ENCODE peak calls at places on chromosome 12, in four cellular contexts. S, R, U and O are unnamed samples.

GRCh38 chr12:22635812-22636211 is 10.8 kb downstream of the ETNK1 start:
- DNase-seq in R (no peak), U (no peak), S (no peak), O (no peak)

GRCh38 chr12:103586791-103587370 is at the start of gene STAB2:
- DNase-seq in U (no peak), S (no peak), R (no peak), O (no peak)

GRCh38 chr12:107760207-107760816 is 625 bp downstream of the PRDM4 start:
- DNase-seq in U (peak), R (peak), S (no peak), O (peak)

GRCh38 chr12:124550123-124551089 is 17.0 kb downstream of the NCOR2 start:
- DNase-seq in R (no peak), S (no peak), U (no peak), O (no peak)

GRCh38 chr12:94535614-94535932 is 75.9 kb upstream of the CEP83 start:
- DNase-seq in U (no peak), R (no peak), S (no peak), O (no peak)

GRCh38 chr12:73225941-73226340 is 953.8 kb downstream of the TRHDE start:
- DNase-seq in R (no peak), S (no peak), U (no peak), O (no peak)

GRCh38 chr12:106248849-106249371 is 1.1 kb upstream of the CKAP4 start:
- DNase-seq in S (no peak), U (no peak), R (no peak), O (no peak)

GRCh38 chr12:24496755-24497154 is 452.1 kb downstream of the BCAT1 start:
- DNase-seq in U (no peak), S (no peak), R (no peak), O (no peak)

GRCh38 chr12:122336015-122336946 is 70.0 kb upstream of the VPS33A start:
- DNase-seq in U (peak), R (peak), S (no peak), O (peak)

GRCh38 chr12:52372216-52373154 is 5.2 kb upstream of the KRT85 start:
- DNase-seq in S (no peak), U (peak), R (peak), O (peak)

GRCh38 chr12:130872179-130873096 is 572 bp downstream of the RAN start:
- DNase-seq in U (peak), R (peak), S (peak), O (peak)

GRCh38 chr12:111546171-111546570 is 52.9 kb downstream of the ATXN2 start:
- DNase-seq in S (no peak), R (no peak), U (no peak), O (no peak)

GRCh38 chr12:131276501-131277185 is 322.9 kb downstream of the ADGRD1 start:
- DNase-seq in U (no peak), S (no peak), R (no peak), O (no peak)

GRCh38 chr12:70535896-70536374 is 101.3 kb downstream of the PTPRB start:
- DNase-seq in R (no peak), S (no peak), U (no peak), O (no peak)

GRCh38 chr12:28190321-28191017 is at the start of gene CCDC91:
- DNase-seq in U (peak), R (peak), S (peak), O (peak)

GRCh38 chr12:106769078-106769477 is 5.4 kb upstream of the RIC8B start:
- DNase-seq in U (no peak), S (no peak), R (no peak), O (no peak)

GRCh38 chr12:112992541-112993398 is 14.5 kb downstream of the OAS2 start:
- DNase-seq in U (peak), R (peak), S (no peak), O (no peak)

GRCh38 chr12:6122211-6122610 is 2.3 kb downstream of the VWF start:
- DNase-seq in S (no peak), R (no peak), U (no peak), O (no peak)

GRCh38 chr12:46134205-46134811 is 134.5 kb downstream of the SLC38A1 start:
- DNase-seq in S (no peak), R (no peak), U (no peak), O (no peak)

GRCh38 chr12:11621797-11622423 is 27.6 kb upstream of the ETV6 start:
- DNase-seq in S (no peak), R (no peak), U (no peak), O (no peak)

GRCh38 chr12:124756730-124757129 is 106.9 kb downstream of the SCARB1 start:
- DNase-seq in S (no peak), R (no peak), U (no peak), O (no peak)

GRCh38 chr12:81610955-81611889 is 147.9 kb downstream of the PPFIA2 start:
- DNase-seq in S (no peak), U (peak), R (peak), O (no peak)

GRCh38 chr12:75208851-75209781 is 523 bp downstream of the KCNC2 start:
- DNase-seq in S (no peak), R (peak), U (no peak), O (no peak)

GRCh38 chr12:79689477-79690155 is 1.1 kb downstream of the PAWR start:
- DNase-seq in U (peak), R (peak), S (no peak), O (no peak)

GRCh38 chr12:41980390-41980789 is 164.3 kb downstream of the GXYLT1 start:
- DNase-seq in U (no peak), S (no peak), R (no peak), O (no peak)

GRCh38 chr12:128802756-128803155 is 21.0 kb downstream of the SLC15A4 start:
- DNase-seq in R (no peak), S (no peak), U (no peak), O (no peak)

GRCh38 chr12:115450017-115450416 is 766.0 kb upstream of the TBX3 start:
- DNase-seq in U (no peak), S (no peak), R (no peak), O (no peak)

GRCh38 chr12:11958216-11959091 is 112.3 kb upstream of the BCL2L14 start:
- DNase-seq in S (no peak), U (peak), R (no peak), O (no peak)

GRCh38 chr12:63151061-63151897 is at the start of gene AVPR1A:
- DNase-seq in R (peak), U (peak), S (no peak), O (no peak)

GRCh38 chr12:107684029-107684790 is 1.4 kb upstream of the PWP1 start:
- DNase-seq in S (no peak), R (no peak), U (no peak), O (no peak)

GRCh38 chr12:76124456-76124855 is 40.0 kb upstream of the NAP1L1 start:
- DNase-seq in R (no peak), S (no peak), U (no peak), O (no peak)